ENCODE peak calls at places on chromosome 3, in nine cellular contexts. One of them, this sample, is unnamed.

GRCh38 chr3:115977866-115978265 is 354.6 kb downstream of the GAP43 start:
- DNase-seq in activated CD4-positive, alpha-beta T cell treated with anti-CD3 and anti-CD28 coated beads for 48 hours: no peak
- DNase-seq in lung microvascular endothelial cell: no peak
- DNase-seq in GM20000: no peak
- DNase-seq in dorsolateral prefrontal cortex: no peak
- DNase-seq in anterior cingulate cortex: no peak
- DNase-seq in HFFc6: no peak
- DNase-seq in activated T-helper 9 cell treated with anti-CD3 and anti-CD28 coated beads, Interleukin-2, amount 50 U/mL, for 16 hours: no peak
- DNase-seq in stimulated activated CD4-positive, alpha-beta T cell treated with anti-CD3 and anti-CD28 coated beads, Interleukin-4, amount 100 ng/mL, for 48 hours: no peak
- DNase-seq in this sample: no peak

GRCh38 chr3:96813134-96813819 is 1.1 kb upstream of the EPHA6 start:
- DNase-seq in anterior cingulate cortex: peak; percentile 45
- DNase-seq in dorsolateral prefrontal cortex: peak; percentile 63
- DNase-seq in activated T-helper 9 cell treated with anti-CD3 and anti-CD28 coated beads, Interleukin-2, amount 50 U/mL, for 16 hours: peak; percentile 17
- DNase-seq in stimulated activated CD4-positive, alpha-beta T cell treated with anti-CD3 and anti-CD28 coated beads, Interleukin-4, amount 100 ng/mL, for 48 hours: peak; percentile 56
- DNase-seq in activated CD4-positive, alpha-beta T cell treated with anti-CD3 and anti-CD28 coated beads for 48 hours: peak; percentile 78
- DNase-seq in lung microvascular endothelial cell: peak; percentile 81
- DNase-seq in HFFc6: peak; percentile 29
- DNase-seq in GM20000: peak; percentile 90
- DNase-seq in this sample: peak; percentile 82

GRCh38 chr3:126465928-126466564 is 9.6 kb downstream of the ZXDC start:
- DNase-seq in HFFc6: no peak
- DNase-seq in activated CD4-positive, alpha-beta T cell treated with anti-CD3 and anti-CD28 coated beads for 48 hours: no peak
- DNase-seq in GM20000: no peak
- DNase-seq in activated T-helper 9 cell treated with anti-CD3 and anti-CD28 coated beads, Interleukin-2, amount 50 U/mL, for 16 hours: no peak
- DNase-seq in lung microvascular endothelial cell: no peak
- DNase-seq in anterior cingulate cortex: no peak
- DNase-seq in dorsolateral prefrontal cortex: no peak
- DNase-seq in stimulated activated CD4-positive, alpha-beta T cell treated with anti-CD3 and anti-CD28 coated beads, Interleukin-4, amount 100 ng/mL, for 48 hours: no peak
- DNase-seq in this sample: no peak

GRCh38 chr3:160921020-160921635 is 165.1 kb downstream of the PPM1L start:
- DNase-seq in GM20000: peak; percentile 41
- DNase-seq in dorsolateral prefrontal cortex: no peak
- DNase-seq in HFFc6: peak; percentile 54
- DNase-seq in activated CD4-positive, alpha-beta T cell treated with anti-CD3 and anti-CD28 coated beads for 48 hours: no peak
- DNase-seq in anterior cingulate cortex: no peak
- DNase-seq in stimulated activated CD4-positive, alpha-beta T cell treated with anti-CD3 and anti-CD28 coated beads, Interleukin-4, amount 100 ng/mL, for 48 hours: no peak
- DNase-seq in lung microvascular endothelial cell: peak; percentile 66
- DNase-seq in activated T-helper 9 cell treated with anti-CD3 and anti-CD28 coated beads, Interleukin-2, amount 50 U/mL, for 16 hours: no peak
- DNase-seq in this sample: peak; percentile 47

GRCh38 chr3:74537857-74538256 is 76.6 kb downstream of the CNTN3 start:
- DNase-seq in activated CD4-positive, alpha-beta T cell treated with anti-CD3 and anti-CD28 coated beads for 48 hours: no peak
- DNase-seq in anterior cingulate cortex: no peak
- DNase-seq in GM20000: no peak
- DNase-seq in stimulated activated CD4-positive, alpha-beta T cell treated with anti-CD3 and anti-CD28 coated beads, Interleukin-4, amount 100 ng/mL, for 48 hours: no peak
- DNase-seq in dorsolateral prefrontal cortex: no peak
- DNase-seq in lung microvascular endothelial cell: no peak
- DNase-seq in activated T-helper 9 cell treated with anti-CD3 and anti-CD28 coated beads, Interleukin-2, amount 50 U/mL, for 16 hours: no peak
- DNase-seq in HFFc6: no peak
- DNase-seq in this sample: no peak

GRCh38 chr3:123618076-123618703 is 33.3 kb upstream of the HACD2 start:
- DNase-seq in anterior cingulate cortex: no peak
- DNase-seq in HFFc6: no peak
- DNase-seq in lung microvascular endothelial cell: no peak
- DNase-seq in activated CD4-positive, alpha-beta T cell treated with anti-CD3 and anti-CD28 coated beads for 48 hours: no peak
- DNase-seq in stimulated activated CD4-positive, alpha-beta T cell treated with anti-CD3 and anti-CD28 coated beads, Interleukin-4, amount 100 ng/mL, for 48 hours: no peak
- DNase-seq in GM20000: no peak
- DNase-seq in dorsolateral prefrontal cortex: no peak
- DNase-seq in activated T-helper 9 cell treated with anti-CD3 and anti-CD28 coated beads, Interleukin-2, amount 50 U/mL, for 16 hours: no peak
- DNase-seq in this sample: no peak

GRCh38 chr3:169836942-169837275 is 24.2 kb upstream of the LRRC34 start:
- DNase-seq in stimulated activated CD4-positive, alpha-beta T cell treated with anti-CD3 and anti-CD28 coated beads, Interleukin-4, amount 100 ng/mL, for 48 hours: no peak
- DNase-seq in activated CD4-positive, alpha-beta T cell treated with anti-CD3 and anti-CD28 coated beads for 48 hours: no peak
- DNase-seq in anterior cingulate cortex: no peak
- DNase-seq in dorsolateral prefrontal cortex: no peak
- DNase-seq in GM20000: no peak
- DNase-seq in activated T-helper 9 cell treated with anti-CD3 and anti-CD28 coated beads, Interleukin-2, amount 50 U/mL, for 16 hours: no peak
- DNase-seq in HFFc6: peak; percentile 6
- DNase-seq in lung microvascular endothelial cell: no peak
- DNase-seq in this sample: no peak

GRCh38 chr3:150738688-150739087 is 24.3 kb downstream of the SIAH2 start:
- DNase-seq in anterior cingulate cortex: no peak
- DNase-seq in dorsolateral prefrontal cortex: no peak
- DNase-seq in stimulated activated CD4-positive, alpha-beta T cell treated with anti-CD3 and anti-CD28 coated beads, Interleukin-4, amount 100 ng/mL, for 48 hours: no peak
- DNase-seq in GM20000: no peak
- DNase-seq in activated T-helper 9 cell treated with anti-CD3 and anti-CD28 coated beads, Interleukin-2, amount 50 U/mL, for 16 hours: no peak
- DNase-seq in lung microvascular endothelial cell: no peak
- DNase-seq in activated CD4-positive, alpha-beta T cell treated with anti-CD3 and anti-CD28 coated beads for 48 hours: no peak
- DNase-seq in HFFc6: no peak
- DNase-seq in this sample: no peak

GRCh38 chr3:25585361-25586166 is 79.1 kb downstream of the TOP2B start:
- DNase-seq in dorsolateral prefrontal cortex: no peak
- DNase-seq in activated CD4-positive, alpha-beta T cell treated with anti-CD3 and anti-CD28 coated beads for 48 hours: no peak
- DNase-seq in GM20000: no peak
- DNase-seq in anterior cingulate cortex: no peak
- DNase-seq in stimulated activated CD4-positive, alpha-beta T cell treated with anti-CD3 and anti-CD28 coated beads, Interleukin-4, amount 100 ng/mL, for 48 hours: no peak
- DNase-seq in HFFc6: no peak
- DNase-seq in activated T-helper 9 cell treated with anti-CD3 and anti-CD28 coated beads, Interleukin-2, amount 50 U/mL, for 16 hours: no peak
- DNase-seq in lung microvascular endothelial cell: no peak
- DNase-seq in this sample: no peak

GRCh38 chr3:39644176-39644575 is 165.2 kb upstream of the MYRIP start:
- DNase-seq in activated CD4-positive, alpha-beta T cell treated with anti-CD3 and anti-CD28 coated beads for 48 hours: no peak
- DNase-seq in stimulated activated CD4-positive, alpha-beta T cell treated with anti-CD3 and anti-CD28 coated beads, Interleukin-4, amount 100 ng/mL, for 48 hours: no peak
- DNase-seq in anterior cingulate cortex: no peak
- DNase-seq in activated T-helper 9 cell treated with anti-CD3 and anti-CD28 coated beads, Interleukin-2, amount 50 U/mL, for 16 hours: no peak
- DNase-seq in dorsolateral prefrontal cortex: no peak
- DNase-seq in lung microvascular endothelial cell: no peak
- DNase-seq in HFFc6: peak; percentile 74
- DNase-seq in GM20000: no peak
- DNase-seq in this sample: no peak

GRCh38 chr3:108124337-108125150 is 33.7 kb upstream of the CD47 start:
- DNase-seq in stimulated activated CD4-positive, alpha-beta T cell treated with anti-CD3 and anti-CD28 coated beads, Interleukin-4, amount 100 ng/mL, for 48 hours: peak; percentile 64
- DNase-seq in HFFc6: no peak
- DNase-seq in anterior cingulate cortex: no peak
- DNase-seq in activated CD4-positive, alpha-beta T cell treated with anti-CD3 and anti-CD28 coated beads for 48 hours: peak; percentile 81
- DNase-seq in GM20000: peak; percentile 71
- DNase-seq in dorsolateral prefrontal cortex: no peak
- DNase-seq in activated T-helper 9 cell treated with anti-CD3 and anti-CD28 coated beads, Interleukin-2, amount 50 U/mL, for 16 hours: peak; percentile 54
- DNase-seq in lung microvascular endothelial cell: no peak
- DNase-seq in this sample: peak; percentile 94

GRCh38 chr3:180063783-180064182 is 27.0 kb upstream of the PEX5L start:
- DNase-seq in HFFc6: no peak
- DNase-seq in stimulated activated CD4-positive, alpha-beta T cell treated with anti-CD3 and anti-CD28 coated beads, Interleukin-4, amount 100 ng/mL, for 48 hours: no peak
- DNase-seq in activated CD4-positive, alpha-beta T cell treated with anti-CD3 and anti-CD28 coated beads for 48 hours: no peak
- DNase-seq in lung microvascular endothelial cell: no peak
- DNase-seq in dorsolateral prefrontal cortex: no peak
- DNase-seq in anterior cingulate cortex: no peak
- DNase-seq in activated T-helper 9 cell treated with anti-CD3 and anti-CD28 coated beads, Interleukin-2, amount 50 U/mL, for 16 hours: no peak
- DNase-seq in GM20000: no peak
- DNase-seq in this sample: no peak

This sample was measured in KBM-7.